ENCODE peak calls at places on chromosomes 3 and 15, in four cellular contexts. H, V, J and A are unnamed samples.

GRCh38 chr3:14336414-14337285 is 65.8 kb upstream of the SLC6A6 start:
- DNase-seq in H (no peak), V (no peak), J (no peak), A (no peak)

GRCh38 chr15:37086120-37086519 is 14.2 kb downstream of the MEIS2 start:
- DNase-seq in H (no peak), V (no peak), J (no peak), A (no peak)

GRCh38 chr3:197801801-197802504 is 10.9 kb downstream of the LRCH3 start:
- DNase-seq in H (no peak), V (no peak), J (peak; percentile 40), A (no peak)

GRCh38 chr3:30871720-30872119 is 22.7 kb downstream of the GADL1 start:
- DNase-seq in H (no peak), V (no peak), J (no peak), A (no peak)

GRCh38 chr3:71908001-71908400 is 123.1 kb upstream of the PROK2 start:
- DNase-seq in H (peak; percentile 74), V (no peak), J (no peak), A (no peak)

GRCh38 chr3:63593779-63594178 is 58.7 kb upstream of the SNTN start:
- DNase-seq in H (no peak), V (no peak), J (no peak), A (no peak)

GRCh38 chr15:66763186-66764066 is 61.4 kb downstream of the SMAD6 start:
- DNase-seq in H (peak; percentile 55), V (no peak), J (no peak), A (no peak)

GRCh38 chr3:53550005-53550620 is 55.7 kb downstream of the CACNA1D start:
- DNase-seq in H (no peak), V (no peak), J (no peak), A (no peak)

GRCh38 chr3:20047940-20048339 is 7.7 kb downstream of the KAT2B start:
- DNase-seq in H (no peak), V (no peak), J (no peak), A (no peak)

GRCh38 chr15:55562601-55563000 is 25.5 kb downstream of the PYGO1 start:
- DNase-seq in H (no peak), V (no peak), J (no peak), A (no peak)

GRCh38 chr15:67118808-67119207 is 53.4 kb downstream of the SMAD3 start:
- DNase-seq in H (no peak), V (no peak), J (no peak), A (peak; percentile 32)

GRCh38 chr3:143060906-143061305 is 58.7 kb upstream of the CHST2 start:
- DNase-seq in H (no peak), V (no peak), J (peak; percentile 57), A (no peak)

GRCh38 chr15:45021331-45021730 is 1.7 kb upstream of the SORD start:
- DNase-seq in H (no peak), V (no peak), J (no peak), A (no peak)

GRCh38 chr3:187798531-187799520 is 53.6 kb upstream of the BCL6 start:
- DNase-seq in H (no peak), V (no peak), J (no peak), A (no peak)

GRCh38 chr3:8500208-8500961 is 1.2 kb upstream of the LMCD1 start:
- DNase-seq in H (peak; percentile 65), V (no peak), J (no peak), A (no peak)

GRCh38 chr3:47283596-47284364 is 1.0 kb downstream of the KLHL18 start:
- DNase-seq in H (peak; percentile 47), V (peak; percentile 60), J (no peak), A (peak; percentile 53)

GRCh38 chr3:147838650-147839049 is 429.5 kb downstream of the ZIC1 start:
- DNase-seq in H (no peak), V (no peak), J (no peak), A (no peak)

GRCh38 chr3:156477306-156477705 is 77.6 kb downstream of the SSR3 start:
- DNase-seq in H (no peak), V (no peak), J (no peak), A (no peak)
- TF ChIP-seq NRF1 in H (no peak), V (no peak), J (no peak), A (no peak)

DNA sequence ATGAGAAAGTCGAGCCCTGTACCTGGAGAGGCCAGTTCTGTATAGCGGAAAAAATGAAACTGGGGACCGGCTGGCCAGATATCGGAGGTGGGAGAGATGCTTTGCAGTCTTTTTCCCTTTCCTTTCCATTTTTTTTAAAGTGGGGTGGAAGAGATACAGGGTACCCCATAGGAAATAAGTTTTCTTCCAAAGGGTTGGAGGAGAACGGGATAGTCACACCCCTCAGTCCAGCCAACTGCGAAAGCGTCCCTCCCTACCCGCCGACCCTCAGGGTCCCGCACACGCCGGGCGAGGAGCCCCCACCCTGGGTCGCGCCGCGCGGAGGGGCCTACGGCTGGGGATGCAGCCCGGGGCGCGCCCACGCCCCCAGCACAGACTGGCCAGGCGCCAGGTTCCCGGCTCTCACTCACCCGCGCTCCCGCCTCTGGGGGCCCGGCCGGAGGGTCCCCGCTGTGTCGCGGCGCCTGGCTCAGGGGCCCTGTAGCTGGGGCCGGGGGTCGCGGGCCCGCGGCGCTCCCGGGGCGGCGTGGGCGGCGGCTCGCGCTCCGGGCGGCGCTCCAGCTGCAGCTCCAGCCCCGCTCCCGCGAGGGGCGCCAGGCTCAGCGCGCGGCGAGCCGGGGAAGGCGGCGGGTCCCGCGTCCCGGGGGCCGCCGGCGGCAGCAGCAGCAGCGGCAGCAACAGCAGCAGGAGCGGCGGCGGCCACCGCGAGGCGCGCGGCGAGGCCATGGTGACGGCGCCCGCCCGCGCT is 458 bp downstream of the HEG1 start:
- DNase-seq in H (peak; percentile 87), V (peak; percentile 68), J (no peak), A (peak; percentile 33)
- TF ChIP-seq NRF1 in H (no peak), V (no peak), J (no peak), A (no peak)

DNA sequence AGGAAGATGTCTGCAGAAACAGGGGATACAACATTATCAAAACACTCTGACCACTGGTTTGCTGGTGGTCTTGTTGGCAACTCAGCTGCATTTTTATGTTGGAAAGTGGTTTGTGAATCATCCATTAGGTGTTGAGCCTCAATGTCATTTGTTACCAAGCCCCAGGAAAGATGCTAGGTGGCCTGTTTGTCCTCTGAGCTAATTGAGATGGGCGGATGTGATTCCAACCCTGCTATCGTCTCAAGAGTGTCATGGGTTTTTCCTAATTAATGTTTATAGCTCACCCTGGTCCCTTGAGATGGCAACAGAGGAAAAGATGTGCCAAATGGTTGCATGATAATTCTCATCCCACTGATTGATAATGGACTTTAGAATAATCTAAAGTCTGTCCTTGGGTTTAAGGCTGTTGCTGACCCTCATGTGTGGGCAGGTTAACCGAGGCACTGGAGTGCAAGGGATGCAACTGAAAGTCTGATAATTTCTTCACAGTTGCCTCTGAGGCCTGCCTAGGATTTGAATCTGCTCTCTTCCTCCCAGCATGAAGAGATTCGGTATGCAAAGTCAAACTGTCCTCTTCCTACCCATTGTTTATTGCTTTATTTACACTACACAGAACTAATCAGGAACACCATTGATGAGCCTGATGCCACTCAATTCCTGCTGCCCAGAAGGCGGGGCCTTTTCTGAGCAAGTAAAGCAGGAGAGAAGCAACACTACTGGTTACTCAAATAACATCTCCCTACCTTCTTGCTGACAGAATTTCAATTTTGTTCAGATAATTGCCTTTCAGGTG is 166.2 kb upstream of the TBC1D5 start:
- DNase-seq in H (peak; percentile 8), V (no peak), J (no peak), A (no peak)
- TF ChIP-seq NRF1 in H (no peak), V (no peak), J (no peak), A (no peak)

GRCh38 chr3:136783708-136784191 is 31.6 kb upstream of the STAG1 start:
- DNase-seq in H (no peak), V (no peak), J (no peak), A (no peak)
- TF ChIP-seq NRF1 in H (no peak), V (no peak), J (no peak), A (no peak)

GRCh38 chr3:108487439-108487838 is 23.0 kb downstream of the MYH15 start:
- DNase-seq in H (no peak), V (no peak), J (no peak), A (no peak)

GRCh38 chr3:108486272-108486787 is 24.1 kb downstream of the MYH15 start:
- DNase-seq in H (no peak), V (no peak), J (no peak), A (no peak)

GRCh38 chr3:108486910-108487309 is 23.5 kb downstream of the MYH15 start:
- DNase-seq in H (peak; percentile 45), V (no peak), J (no peak), A (no peak)

GRCh38 chr3:108488631-108489030 is 21.8 kb downstream of the MYH15 start:
- DNase-seq in H (no peak), V (no peak), J (no peak), A (no peak)

GRCh38 chr3:108489776-108490175 is 20.6 kb downstream of the MYH15 start:
- DNase-seq in H (peak; percentile 45), V (no peak), J (peak; percentile 31), A (peak; percentile 43)
- TF ChIP-seq NRF1 in H (no peak), V (no peak), J (no peak), A (no peak)

GRCh38 chr3:161222662-161223061 is 1.6 kb downstream of the NMD3 start:
- DNase-seq in H (no peak), V (no peak), J (no peak), A (no peak)
- TF ChIP-seq NRF1 in H (no peak), V (no peak), J (no peak), A (no peak)

DNA sequence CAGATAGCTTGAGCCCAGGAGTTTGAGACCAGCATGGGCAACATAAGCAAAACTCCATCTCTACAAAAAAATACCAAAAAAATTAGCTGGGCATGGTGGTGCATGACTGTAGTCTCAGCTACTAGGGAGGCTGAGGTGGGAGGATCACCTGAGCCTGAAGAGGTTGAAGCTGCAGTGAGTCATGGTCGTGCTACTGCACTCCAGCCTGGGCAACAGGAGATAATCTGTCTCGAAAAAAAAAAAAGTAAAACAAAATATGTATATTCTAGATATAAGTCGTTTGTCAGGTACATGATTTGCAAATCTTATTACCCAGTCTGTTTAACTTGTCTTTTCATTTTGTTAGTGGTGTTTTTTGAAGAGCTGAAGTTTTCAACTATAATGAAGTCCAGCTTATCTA is 40.2 kb downstream of the ZNF860 start:
- DNase-seq in H (no peak), V (no peak), J (no peak), A (no peak)
- TF ChIP-seq NRF1 in H (no peak), V (no peak), J (no peak), A (no peak)

GRCh38 chr3:119579366-119580147 is at the start of gene ADPRH:
- DNase-seq in H (peak; percentile 77), V (peak; percentile 88), J (no peak), A (peak; percentile 74)
- TF ChIP-seq NRF1 in H (no peak), V (no peak), J (no peak), A (peak; percentile 70)